ENCODE peak calls at places on chromosomes 12 and 14, in four cellular contexts. B is left ventricle myocardium inferior, U is A549, L is uterus. E is an unnamed sample.

GRCh38 chr12:7884687-7885086 is 12.0 kb upstream of the SLC2A14 start:
- DNase-seq in B (no peak), U (no peak), L (no peak), E (no peak)

GRCh38 chr12:89702503-89702902 is 6.1 kb downstream of the ATP2B1 start:
- DNase-seq in B (no peak), U (no peak), L (no peak), E (no peak)

GRCh38 chr14:53902307-53902706 is 54.3 kb downstream of the BMP4 start:
- DNase-seq in B (no peak), U (no peak), L (no peak), E (no peak)

GRCh38 chr12:53461591-53461990 is 9.7 kb downstream of the PCBP2 start:
- DNase-seq in B (no peak), U (no peak), L (no peak), E (no peak)

GRCh38 chr14:50964683-50965390 is 20.6 kb upstream of the PYGL start:
- DNase-seq in B (no peak), U (peak), L (peak), E (no peak)

GRCh38 chr14:51094901-51095853 is at the start of gene TRIM9:
- DNase-seq in B (peak), U (peak), L (peak), E (peak)

GRCh38 chr14:85131523-85131922 is 398.4 kb upstream of the FLRT2 start:
- DNase-seq in B (no peak), U (no peak), L (no peak), E (no peak)

GRCh38 chr12:109329710-109330109 is 18.0 kb upstream of the MYO1H start:
- DNase-seq in B (no peak), U (no peak), L (no peak), E (no peak)

GRCh38 chr12:11879306-11879705 is 191.4 kb upstream of the BCL2L14 start:
- DNase-seq in B (no peak), U (no peak), L (no peak), E (no peak)

GRCh38 chr14:95048771-95049312 is 108.5 kb downstream of the DICER1 start:
- DNase-seq in B (no peak), U (no peak), L (peak), E (peak)

GRCh38 chr12:105235299-105235746 is 651 bp downstream of the APPL2 start:
- DNase-seq in B (no peak), U (peak), L (no peak), E (no peak)

GRCh38 chr12:105237671-105238070 is 1.7 kb upstream of the APPL2 start:
- DNase-seq in B (no peak), U (no peak), L (no peak), E (no peak)

GRCh38 chr12:105234197-105234596 is 1.8 kb downstream of the APPL2 start:
- DNase-seq in B (no peak), U (no peak), L (no peak), E (no peak)

GRCh38 chr12:105233045-105233905 is 2.7 kb downstream of the APPL2 start:
- DNase-seq in B (no peak), U (no peak), L (no peak), E (no peak)

DNA sequence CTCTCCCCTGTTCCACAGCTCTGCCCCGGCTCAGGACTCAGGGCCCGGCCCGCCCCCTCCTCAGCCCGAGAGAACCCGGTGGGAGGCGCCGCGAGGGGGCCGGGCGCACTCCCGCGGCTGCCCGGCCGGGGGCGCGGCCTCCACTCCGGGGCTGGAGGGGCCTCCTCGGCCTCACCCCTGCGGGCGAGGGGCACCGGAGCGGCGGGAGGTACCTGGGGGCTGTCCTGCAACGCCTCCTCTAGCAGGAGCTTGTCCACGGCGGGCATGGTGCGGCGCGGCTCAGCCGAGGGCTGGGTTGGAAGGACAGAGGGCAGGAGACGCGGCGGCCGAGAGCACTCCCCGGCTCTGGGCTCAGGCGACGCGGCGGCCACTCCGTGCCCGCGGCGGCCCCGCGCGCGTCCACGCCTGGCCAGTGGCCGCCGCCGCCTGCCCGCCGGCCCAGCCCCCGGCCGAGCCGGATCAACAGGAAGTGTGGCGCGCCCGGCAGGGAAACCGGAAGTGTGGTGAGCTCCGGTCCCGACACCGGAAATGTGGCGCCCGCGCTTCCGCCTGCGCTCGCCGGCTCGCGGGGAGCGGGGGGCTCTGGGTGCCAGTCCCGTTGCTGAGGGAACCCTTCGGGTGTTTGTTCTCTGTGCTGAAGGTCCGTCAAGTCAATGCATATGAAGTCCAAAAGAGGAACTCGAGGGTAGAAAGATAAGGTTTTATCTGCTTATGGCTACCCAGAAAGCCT is at the start of gene APPL2:
- DNase-seq in B (peak), U (peak), L (peak), E (peak)
- TF ChIP-seq CTCF in B (peak), U (peak), L (peak), E (peak)

DNA sequence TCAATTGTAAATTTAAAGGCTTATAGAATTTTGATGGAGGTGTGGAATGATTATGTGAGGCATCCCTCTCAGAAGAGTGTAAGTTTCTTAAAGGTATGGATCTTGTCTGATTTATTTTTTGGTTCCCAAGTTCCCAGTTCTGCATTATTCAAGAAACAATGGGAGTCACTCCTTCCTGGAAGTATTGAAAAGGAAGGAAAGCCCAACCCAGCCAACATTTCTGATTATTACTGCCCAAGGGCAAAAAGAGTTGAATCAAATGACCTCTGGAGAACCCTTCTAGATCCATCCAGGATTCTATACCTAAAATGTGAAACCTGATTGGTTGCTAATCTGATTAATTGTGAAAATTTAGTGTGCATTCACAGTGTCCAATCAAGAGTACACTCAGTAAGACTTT is 166.2 kb downstream of the ANO2 start:
- DNase-seq in B (no peak), U (no peak), L (no peak), E (no peak)
- TF ChIP-seq CTCF in B (no peak), U (no peak), L (no peak), E (no peak)

DNA sequence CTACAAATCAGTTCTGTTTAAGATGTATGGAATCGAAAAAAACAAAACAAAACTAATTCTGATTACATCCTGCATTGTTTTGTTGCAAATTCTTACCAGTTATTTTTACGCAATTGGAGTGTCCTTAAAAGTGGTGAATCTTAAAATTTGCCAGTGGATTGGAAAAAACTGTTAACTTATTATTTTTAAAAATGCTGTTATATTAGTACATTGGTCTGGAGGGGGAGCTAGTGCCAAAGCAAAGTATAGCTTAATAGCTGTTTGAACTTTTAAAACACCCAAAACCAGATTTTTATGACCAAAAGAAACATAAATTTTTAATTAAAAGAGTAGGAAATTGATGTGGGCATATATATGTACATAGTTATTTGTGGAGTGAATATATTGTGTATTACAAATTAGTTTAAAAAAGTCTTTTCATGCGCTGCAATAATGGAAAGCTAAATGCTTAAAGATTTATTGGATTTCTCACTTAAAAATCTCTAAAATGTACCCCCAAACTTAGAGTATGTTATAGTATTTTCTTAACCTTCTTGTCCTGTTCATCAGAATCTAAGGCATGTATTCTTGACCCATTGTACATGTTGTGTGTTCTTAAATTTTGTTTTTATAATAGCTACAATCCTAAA is 2.5 kb downstream of the FUT8 start:
- DNase-seq in B (no peak), U (peak), L (no peak), E (no peak)
- TF ChIP-seq CTCF in B (peak), U (peak), L (peak), E (peak)

GRCh38 chr14:93857500-93857899 is 69.2 kb upstream of the PRIMA1 start:
- DNase-seq in B (no peak), U (no peak), L (no peak), E (no peak)
- TF ChIP-seq CTCF in B (no peak), U (no peak), L (no peak), E (no peak)

DNA sequence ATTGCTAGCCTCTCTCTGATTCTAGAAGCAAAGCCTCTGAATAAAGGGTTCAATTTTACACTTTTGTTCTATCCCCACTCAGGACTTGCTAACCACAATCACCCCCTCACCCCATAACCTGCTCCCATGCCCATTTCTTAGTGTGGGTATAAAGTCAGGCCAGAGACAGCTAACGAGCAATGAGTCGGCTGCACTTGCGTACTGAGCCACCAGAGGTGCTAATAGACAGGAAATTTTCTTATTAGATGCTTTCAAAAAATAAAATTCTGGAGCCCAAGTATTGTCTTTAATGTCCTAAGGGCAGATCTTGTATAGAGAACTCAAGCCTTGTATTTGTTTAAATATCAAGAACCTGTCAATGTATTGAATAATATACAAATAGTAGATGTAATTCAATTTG is 256.9 kb downstream of the SYT1 start:
- DNase-seq in B (no peak), U (peak), L (no peak), E (no peak)
- TF ChIP-seq CTCF in B (peak), U (peak), L (no peak), E (peak)

DNA sequence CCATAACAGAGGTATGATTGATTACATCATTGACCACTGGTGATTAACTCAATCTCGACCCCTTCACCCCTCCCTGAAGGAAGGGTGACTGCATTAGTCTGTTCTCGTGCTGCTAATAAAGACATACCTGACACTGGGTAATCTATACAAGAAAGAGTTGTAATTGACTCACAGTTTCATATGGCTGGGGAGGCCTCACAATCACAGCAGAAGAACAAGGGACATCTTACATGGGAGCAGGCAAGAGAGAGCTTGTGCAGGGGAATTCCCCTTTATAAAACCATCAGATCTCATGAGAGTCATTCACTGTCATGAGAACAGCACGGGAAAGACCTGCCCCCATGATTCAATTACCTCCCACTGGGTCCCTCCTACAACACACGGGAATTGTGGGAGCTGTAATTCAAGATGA is 55.9 kb upstream of the TMCC3 start:
- DNase-seq in B (no peak), U (no peak), L (no peak), E (no peak)
- TF ChIP-seq CTCF in B (no peak), U (no peak), L (no peak), E (no peak)